ENCODE peak calls at places on chromosomes 11 and 22, in four cellular contexts. One of them, this sample, is unnamed.

GRCh38 chr11:77375114-77375513 is 73.6 kb upstream of the GDPD4 start:
- DNase-seq in AG04450: no peak
- DNase-seq in HFFc6: no peak
- DNase-seq in endothelial cell: no peak
- DNase-seq in this sample: no peak

GRCh38 chr11:20259506-20259905 is 99.2 kb upstream of the DBX1 start:
- DNase-seq in AG04450: no peak
- DNase-seq in HFFc6: peak; percentile 2
- DNase-seq in endothelial cell: no peak
- DNase-seq in this sample: no peak

GRCh38 chr11:5136246-5136645 is 1.9 kb downstream of the OR52A5 start:
- DNase-seq in HFFc6: no peak
- DNase-seq in endothelial cell: no peak
- DNase-seq in AG04450: no peak
- DNase-seq in this sample: no peak

GRCh38 chr11:12377824-12378593 is 638 bp downstream of the PARVA start:
- DNase-seq in AG04450: no peak
- DNase-seq in endothelial cell: peak; percentile 73
- DNase-seq in HFFc6: peak; percentile 83
- DNase-seq in this sample: peak; percentile 72

GRCh38 chr22:17077255-17077654 is 7.5 kb upstream of the IL17RA start:
- DNase-seq in HFFc6: peak; percentile 80
- DNase-seq in endothelial cell: no peak
- DNase-seq in AG04450: peak; percentile 51
- DNase-seq in this sample: no peak

GRCh38 chr11:80155412-80156017 is 714.7 kb upstream of the TENM4 start:
- DNase-seq in AG04450: no peak
- DNase-seq in endothelial cell: peak; percentile 22
- DNase-seq in HFFc6: peak; percentile 9
- DNase-seq in this sample: peak; percentile 24

GRCh38 chr11:134449713-134450112 is 37.7 kb upstream of the B3GAT1 start:
- DNase-seq in endothelial cell: no peak
- DNase-seq in AG04450: no peak
- DNase-seq in HFFc6: no peak
- DNase-seq in this sample: no peak

GRCh38 chr11:90344546-90344945 is 121.7 kb upstream of the CHORDC1 start:
- DNase-seq in endothelial cell: no peak
- DNase-seq in HFFc6: no peak
- DNase-seq in AG04450: no peak
- DNase-seq in this sample: no peak

GRCh38 chr22:46147471-46148267 is 2.7 kb upstream of the PPARA start:
- DNase-seq in HFFc6: no peak
- DNase-seq in AG04450: no peak
- DNase-seq in endothelial cell: no peak
- DNase-seq in this sample: no peak

GRCh38 chr11:124174001-124174400 is 9.1 kb upstream of the OR10D3 start:
- DNase-seq in AG04450: peak; percentile 24
- DNase-seq in HFFc6: peak; percentile 3
- DNase-seq in endothelial cell: peak; percentile 22
- DNase-seq in this sample: peak; percentile 18

DNA sequence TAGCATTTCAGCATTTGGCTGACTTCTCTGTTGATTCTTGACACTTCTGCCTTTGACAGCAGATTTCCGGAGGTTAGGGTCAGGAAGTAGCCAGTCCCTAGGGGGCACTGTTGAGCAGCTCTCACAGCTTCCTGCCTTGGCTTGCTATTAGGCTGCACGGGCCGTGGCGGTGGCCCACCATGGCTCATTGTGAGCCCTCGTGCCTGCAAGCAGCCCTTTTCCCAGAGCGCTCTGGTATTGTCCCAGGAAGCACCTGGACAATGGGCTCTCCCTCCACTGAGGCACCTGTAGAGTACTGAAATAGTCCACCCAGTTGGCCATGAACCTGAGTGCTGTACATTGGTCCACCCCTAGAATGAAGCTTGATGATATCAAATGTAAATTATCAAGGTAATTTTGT is 100.2 kb upstream of the GAL start:
- DNase-seq in HFFc6: no peak
- DNase-seq in endothelial cell: peak; percentile 74
- DNase-seq in AG04450: no peak
- DNase-seq in this sample: peak; percentile 72
- TF ChIP-seq CTCF in HFFc6: peak; percentile 81
- TF ChIP-seq CTCF in endothelial cell: peak; percentile 74
- TF ChIP-seq CTCF in AG04450: peak; percentile 50
- TF ChIP-seq CTCF in this sample: peak; percentile 61

GRCh38 chr11:112451250-112451649 is 190.6 kb upstream of the PLET1 start:
- DNase-seq in endothelial cell: no peak
- DNase-seq in AG04450: no peak
- DNase-seq in HFFc6: no peak
- DNase-seq in this sample: no peak

GRCh38 chr11:112454841-112455240 is 194.2 kb upstream of the PLET1 start:
- DNase-seq in HFFc6: no peak
- DNase-seq in AG04450: no peak
- DNase-seq in endothelial cell: no peak
- DNase-seq in this sample: no peak

GRCh38 chr11:112455791-112456190 is 195.1 kb upstream of the PLET1 start:
- DNase-seq in endothelial cell: no peak
- DNase-seq in HFFc6: no peak
- DNase-seq in AG04450: no peak
- DNase-seq in this sample: no peak

GRCh38 chr11:112457532-112457931 is 196.9 kb upstream of the PLET1 start:
- DNase-seq in HFFc6: no peak
- DNase-seq in endothelial cell: no peak
- DNase-seq in AG04450: no peak
- DNase-seq in this sample: no peak

DNA sequence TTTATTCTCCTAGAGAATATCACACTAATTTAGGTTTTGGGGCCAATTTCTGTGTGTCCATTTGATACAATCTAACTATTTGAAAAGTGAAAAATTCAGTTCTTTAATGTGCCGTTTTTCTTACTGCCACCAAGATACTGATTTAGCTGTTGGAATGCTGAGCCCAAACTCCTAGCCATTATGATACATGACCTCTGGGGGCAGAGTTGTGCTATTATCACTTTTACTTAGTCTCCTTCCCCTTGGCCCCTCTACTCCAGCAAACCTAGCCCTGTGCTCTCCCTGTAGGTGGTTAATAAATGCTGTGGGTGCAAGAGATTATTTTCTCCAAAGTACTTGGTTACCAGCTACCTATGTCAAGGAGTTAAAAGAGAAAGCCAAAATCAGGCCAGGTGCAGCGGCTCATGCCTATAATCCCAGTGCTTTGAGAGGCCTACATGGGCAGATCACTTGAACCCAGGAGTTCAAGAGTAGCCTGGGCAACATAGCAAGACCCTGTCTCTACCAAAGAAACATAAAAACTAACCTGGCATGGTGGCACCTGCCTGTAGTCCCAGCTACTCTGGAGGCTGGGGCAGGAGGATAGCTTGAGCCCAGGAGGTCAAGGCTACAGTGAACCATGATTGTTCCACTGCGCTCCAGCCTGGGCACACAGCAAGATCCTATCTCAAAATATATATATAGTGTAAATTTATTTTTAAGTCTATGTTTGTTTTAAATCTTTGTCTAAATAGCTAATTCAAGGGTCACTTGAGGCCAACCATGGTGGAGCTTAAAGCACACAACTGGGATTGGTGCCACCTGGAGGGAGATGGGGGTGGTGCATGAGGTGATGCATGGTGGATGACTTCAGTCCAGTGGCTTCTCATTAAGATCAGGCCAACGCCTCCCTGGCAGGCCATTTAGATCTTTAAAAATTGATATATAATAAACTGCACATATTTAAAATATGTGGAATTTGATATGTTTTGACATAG is 193.2 kb upstream of the PLET1 start:
- DNase-seq in AG04450: no peak
- DNase-seq in endothelial cell: peak; percentile 51
- DNase-seq in HFFc6: peak; percentile 19
- DNase-seq in this sample: peak; percentile 21
- TF ChIP-seq CTCF in AG04450: peak; percentile 49
- TF ChIP-seq CTCF in endothelial cell: peak; percentile 43
- TF ChIP-seq CTCF in HFFc6: peak; percentile 68
- TF ChIP-seq CTCF in this sample: no peak

GRCh38 chr11:103202048-103202651 is 92.9 kb downstream of the DYNC2H1 start:
- DNase-seq in HFFc6: peak; percentile 23
- DNase-seq in AG04450: peak; percentile 11
- DNase-seq in endothelial cell: no peak
- DNase-seq in this sample: no peak
- TF ChIP-seq CTCF in HFFc6: peak; percentile 82
- TF ChIP-seq CTCF in AG04450: peak; percentile 83
- TF ChIP-seq CTCF in endothelial cell: peak; percentile 49
- TF ChIP-seq CTCF in this sample: peak; percentile 56

GRCh38 chr22:44580756-44581435 is 82.9 kb upstream of the RTL6 start:
- DNase-seq in HFFc6: no peak
- DNase-seq in endothelial cell: no peak
- DNase-seq in AG04450: no peak
- DNase-seq in this sample: no peak
- TF ChIP-seq CTCF in HFFc6: no peak
- TF ChIP-seq CTCF in endothelial cell: no peak
- TF ChIP-seq CTCF in AG04450: no peak
- TF ChIP-seq CTCF in this sample: no peak

GRCh38 chr11:17528181-17528691 is 16.0 kb downstream of the USH1C start:
- DNase-seq in AG04450: no peak
- DNase-seq in HFFc6: peak; percentile 30
- DNase-seq in endothelial cell: peak; percentile 84
- DNase-seq in this sample: peak; percentile 78
- TF ChIP-seq CTCF in AG04450: peak; percentile 71
- TF ChIP-seq CTCF in HFFc6: peak; percentile 90
- TF ChIP-seq CTCF in endothelial cell: peak; percentile 76
- TF ChIP-seq CTCF in this sample: peak; percentile 73

GRCh38 chr11:22928207-22928917 is 68.1 kb upstream of the CCDC179 start:
- DNase-seq in AG04450: no peak
- DNase-seq in HFFc6: no peak
- DNase-seq in endothelial cell: no peak
- DNase-seq in this sample: no peak
- TF ChIP-seq CTCF in AG04450: no peak
- TF ChIP-seq CTCF in HFFc6: peak; percentile 23
- TF ChIP-seq CTCF in endothelial cell: no peak
- TF ChIP-seq CTCF in this sample: no peak

GRCh38 chr11:122293298-122294023 is 177.4 kb upstream of the BLID start:
- DNase-seq in HFFc6: peak; percentile 8
- DNase-seq in AG04450: no peak
- DNase-seq in endothelial cell: no peak
- DNase-seq in this sample: no peak
- TF ChIP-seq CTCF in HFFc6: peak; percentile 71
- TF ChIP-seq CTCF in AG04450: peak; percentile 37
- TF ChIP-seq CTCF in endothelial cell: no peak
- TF ChIP-seq CTCF in this sample: no peak

DNA sequence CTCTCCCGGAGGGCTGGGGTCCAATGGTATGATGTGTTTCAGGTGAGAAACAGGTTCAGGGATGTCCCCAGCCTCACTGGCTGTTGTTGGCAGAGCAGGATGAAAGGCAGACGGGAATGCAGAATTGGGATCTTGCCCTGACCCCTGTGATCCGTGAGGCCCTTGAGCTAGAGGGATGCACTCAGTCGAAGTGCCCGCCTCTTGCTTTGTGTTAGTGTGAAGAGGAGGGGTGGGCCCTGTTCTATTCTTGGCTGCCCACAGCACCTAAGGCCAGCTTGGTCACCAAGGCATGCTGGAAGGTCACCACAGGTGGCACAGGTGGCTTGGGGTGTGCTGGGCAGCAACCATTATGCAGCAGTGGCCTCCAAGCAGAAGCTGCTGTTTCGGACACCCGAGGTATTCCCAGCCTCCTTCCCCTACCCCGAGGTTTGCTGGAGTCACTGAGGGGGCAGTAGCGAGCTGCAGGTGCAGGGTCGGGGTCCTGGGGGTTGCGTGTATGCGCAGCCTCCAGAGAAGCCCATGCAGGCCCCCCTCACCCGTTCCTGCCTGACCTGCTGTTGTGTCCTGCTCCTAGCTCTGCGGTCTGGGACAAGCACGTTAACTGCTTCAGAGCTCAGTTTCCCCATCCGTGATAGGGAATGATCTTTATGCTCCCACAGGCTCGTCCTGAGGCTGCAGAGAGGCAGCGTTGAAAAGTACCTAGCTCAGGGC is 12.9 kb downstream of the LRP5 start:
- DNase-seq in HFFc6: no peak
- DNase-seq in AG04450: no peak
- DNase-seq in endothelial cell: no peak
- DNase-seq in this sample: no peak
- TF ChIP-seq CTCF in HFFc6: no peak
- TF ChIP-seq CTCF in AG04450: no peak
- TF ChIP-seq CTCF in endothelial cell: no peak
- TF ChIP-seq CTCF in this sample: no peak

DNA sequence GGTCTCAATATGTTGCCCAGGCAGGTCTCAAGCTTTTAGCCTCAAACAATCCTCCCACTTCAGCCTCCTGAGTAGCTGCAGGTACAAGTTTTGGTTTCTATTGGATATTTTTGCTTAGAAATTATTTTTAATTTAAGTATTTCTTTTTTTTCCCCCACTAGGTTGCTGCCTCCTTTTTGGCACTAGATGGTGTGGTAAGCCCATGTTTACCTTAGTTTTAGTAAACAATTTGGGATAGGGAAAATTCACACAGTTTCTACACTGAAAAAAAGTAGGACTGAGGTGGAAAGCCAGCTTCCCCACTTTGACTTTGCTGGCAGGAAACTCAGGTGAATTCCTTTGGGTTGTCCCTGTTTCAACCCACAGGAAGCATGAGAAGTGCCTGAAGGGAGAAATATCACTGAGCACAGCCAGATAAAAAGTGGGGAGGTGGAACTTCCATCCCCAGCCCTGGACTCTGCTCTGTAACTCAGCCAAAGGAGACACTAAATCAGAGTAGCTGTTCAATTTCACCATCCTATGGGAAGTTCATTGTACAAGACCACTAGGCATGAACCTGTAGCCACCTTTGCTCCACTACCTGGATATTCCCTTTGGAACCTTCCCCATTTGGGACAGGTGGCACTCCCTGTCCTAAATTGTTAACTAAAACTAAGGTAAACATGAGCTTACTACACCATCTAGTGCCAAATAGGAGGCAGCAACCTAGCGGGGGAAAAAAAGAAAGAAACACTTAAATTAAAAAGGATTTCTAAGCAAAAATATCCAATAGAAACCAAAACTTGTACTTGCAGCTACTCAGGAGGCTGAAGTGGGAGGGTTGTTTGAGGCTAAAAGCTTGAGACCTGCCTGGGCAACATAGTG is 154.4 kb upstream of the FAT3 start:
- DNase-seq in AG04450: no peak
- DNase-seq in HFFc6: peak; percentile 1
- DNase-seq in endothelial cell: no peak
- DNase-seq in this sample: no peak
- TF ChIP-seq CTCF in AG04450: no peak
- TF ChIP-seq CTCF in HFFc6: peak; percentile 34
- TF ChIP-seq CTCF in endothelial cell: no peak
- TF ChIP-seq CTCF in this sample: no peak